ENCODE peak calls at places on chromosomes 5 and 9, in ten cellular contexts. O, W, T, H, I, Q, P, R, M and C are unnamed samples.

GRCh38 chr9:34310205-34310604 is 18.9 kb downstream of the KIF24 start:
- DNase-seq in Q (no peak), T (no peak), R (no peak), P (no peak), I (no peak), M (peak), W (no peak), O (no peak), H (no peak), C (no peak)

GRCh38 chr9:109477269-109478203 is 20.6 kb downstream of the PTPN3 start:
- DNase-seq in W (no peak), O (no peak), H (no peak), R (no peak), P (no peak), M (no peak), T (no peak), Q (no peak), I (no peak), C (no peak)

GRCh38 chr9:26243722-26244121 is 565.5 kb upstream of the TUSC1 start:
- DNase-seq in W (no peak), Q (no peak), O (peak), R (no peak), I (no peak), H (peak), P (peak), T (no peak), M (no peak), C (no peak)

GRCh38 chr9:73357607-73358006 is 205.9 kb downstream of the ANXA1 start:
- DNase-seq in I (no peak), H (no peak), W (no peak), R (no peak), M (peak), Q (no peak), P (no peak), T (no peak), O (no peak), C (no peak)

GRCh38 chr5:173565491-173566038 is 50.9 kb downstream of the BOD1 start:
- DNase-seq in H (no peak), M (no peak), R (no peak), W (no peak), Q (no peak), I (no peak), P (no peak), T (no peak), O (no peak), C (no peak)

GRCh38 chr9:69391946-69392345 is 66.9 kb downstream of the ENTREP1 start:
- DNase-seq in H (peak), R (no peak), P (no peak), I (no peak), W (no peak), Q (no peak), M (no peak), O (no peak), T (no peak), C (no peak)

GRCh38 chr9:33161011-33161588 is 6.0 kb downstream of the B4GALT1 start:
- DNase-seq in W (no peak), R (no peak), P (peak), O (peak), Q (peak), T (peak), M (no peak), I (peak), H (peak), C (peak)

GRCh38 chr9:137304383-137305059 is 2.5 kb upstream of the NRARP start:
- DNase-seq in T (no peak), M (no peak), R (no peak), H (no peak), P (no peak), W (no peak), I (no peak), O (no peak), Q (no peak), C (no peak)